ENCODE peak calls at places on chromosomes 6 and 20, in four cellular contexts. One of them, this sample, is unnamed.

GRCh38 chr6:162226810-162227209 is 500.8 kb downstream of the PRKN start:
- DNase-seq in K562: no peak
- DNase-seq in WTC11: no peak
- DNase-seq in H1: no peak
- DNase-seq in this sample: no peak

GRCh38 chr6:27157461-27158315 is 89.8 kb upstream of the PRSS16 start:
- DNase-seq in K562: peak; percentile 74
- DNase-seq in WTC11: peak; percentile 78
- DNase-seq in H1: no peak
- DNase-seq in this sample: peak; percentile 47

GRCh38 chr20:8718214-8718613 is 350.7 kb upstream of the PLCB4 start:
- DNase-seq in K562: no peak
- DNase-seq in WTC11: no peak
- DNase-seq in H1: no peak
- DNase-seq in this sample: no peak

GRCh38 chr6:14068133-14068532 is 49.4 kb upstream of the CD83 start:
- DNase-seq in K562: no peak
- DNase-seq in WTC11: no peak
- DNase-seq in H1: no peak
- DNase-seq in this sample: no peak

GRCh38 chr6:118971682-118972081 is 36.7 kb upstream of the MCM9 start:
- DNase-seq in K562: no peak
- DNase-seq in WTC11: no peak
- DNase-seq in H1: no peak
- DNase-seq in this sample: no peak

GRCh38 chr6:166258854-166259276 is 49.3 kb downstream of the PRR18 start:
- DNase-seq in K562: no peak
- DNase-seq in WTC11: no peak
- DNase-seq in H1: no peak
- DNase-seq in this sample: no peak

GRCh38 chr20:24963672-24964517 is 14.8 kb downstream of the CST7 start:
- DNase-seq in K562: no peak
- DNase-seq in WTC11: no peak
- DNase-seq in H1: no peak
- DNase-seq in this sample: no peak

GRCh38 chr6:85464260-85464644 is 14.4 kb downstream of the NT5E start:
- DNase-seq in K562: no peak
- DNase-seq in WTC11: no peak
- DNase-seq in H1: no peak
- DNase-seq in this sample: no peak

GRCh38 chr6:30685157-30685976 is 1.1 kb downstream of the PPP1R18 start:
- DNase-seq in K562: peak; percentile 57
- DNase-seq in WTC11: no peak
- DNase-seq in H1: no peak
- DNase-seq in this sample: no peak

GRCh38 chr6:140344149-140344913 is 969.9 kb upstream of the CITED2 start:
- DNase-seq in K562: no peak
- DNase-seq in WTC11: no peak
- DNase-seq in H1: no peak
- DNase-seq in this sample: peak; percentile 6

GRCh38 chr20:50273601-50274491 is 83.2 kb downstream of the CEBPB start:
- DNase-seq in K562: no peak
- DNase-seq in WTC11: peak; percentile 26
- DNase-seq in H1: no peak
- DNase-seq in this sample: no peak

GRCh38 chr6:26017567-26017966 is 55.0 kb downstream of the TRIM38 start:
- DNase-seq in K562: no peak
- DNase-seq in WTC11: peak; percentile 83
- DNase-seq in H1: no peak
- DNase-seq in this sample: no peak

GRCh38 chr20:51365670-51366069 is 176.8 kb downstream of the NFATC2 start:
- DNase-seq in K562: no peak
- DNase-seq in WTC11: no peak
- DNase-seq in H1: no peak
- DNase-seq in this sample: no peak

GRCh38 chr6:27178001-27178730 is 69.3 kb upstream of the PRSS16 start:
- DNase-seq in K562: no peak
- DNase-seq in WTC11: peak; percentile 54
- DNase-seq in H1: no peak
- DNase-seq in this sample: peak; percentile 51

GRCh38 chr6:153028963-153029362 is 26.5 kb upstream of the MTRF1L start:
- DNase-seq in K562: no peak
- DNase-seq in WTC11: no peak
- DNase-seq in H1: no peak
- DNase-seq in this sample: peak; percentile 10

GRCh38 chr6:153028261-153028660 is 25.8 kb upstream of the MTRF1L start:
- DNase-seq in K562: no peak
- DNase-seq in WTC11: no peak
- DNase-seq in H1: no peak
- DNase-seq in this sample: no peak

GRCh38 chr6:153032255-153032882 is 29.9 kb upstream of the MTRF1L start:
- DNase-seq in K562: peak; percentile 17
- DNase-seq in WTC11: no peak
- DNase-seq in H1: no peak
- DNase-seq in this sample: peak; percentile 22

GRCh38 chr6:153034139-153034538 is 31.6 kb upstream of the MTRF1L start:
- DNase-seq in K562: no peak
- DNase-seq in WTC11: no peak
- DNase-seq in H1: no peak
- DNase-seq in this sample: no peak

GRCh38 chr6:153031335-153031955 is 28.9 kb upstream of the MTRF1L start:
- DNase-seq in K562: no peak
- DNase-seq in WTC11: no peak
- DNase-seq in H1: no peak
- DNase-seq in this sample: no peak
- TF ChIP-seq ATF3 in K562: no peak
- TF ChIP-seq ATF3 in WTC11: no peak
- TF ChIP-seq ATF3 in H1: no peak
- TF ChIP-seq ATF3 in this sample: no peak

GRCh38 chr6:56716229-56716628 is 73.5 kb upstream of the DST start:
- DNase-seq in K562: no peak
- DNase-seq in WTC11: no peak
- DNase-seq in H1: no peak
- DNase-seq in this sample: no peak

GRCh38 chr6:56720882-56721281 is 78.2 kb upstream of the DST start:
- DNase-seq in K562: no peak
- DNase-seq in WTC11: no peak
- DNase-seq in H1: no peak
- DNase-seq in this sample: no peak

GRCh38 chr6:56718236-56718635 is 75.5 kb upstream of the DST start:
- DNase-seq in K562: no peak
- DNase-seq in WTC11: no peak
- DNase-seq in H1: no peak
- DNase-seq in this sample: no peak

GRCh38 chr6:56714982-56715456 is 72.3 kb upstream of the DST start:
- DNase-seq in K562: no peak
- DNase-seq in WTC11: no peak
- DNase-seq in H1: peak; percentile 31
- DNase-seq in this sample: peak; percentile 81

DNA sequence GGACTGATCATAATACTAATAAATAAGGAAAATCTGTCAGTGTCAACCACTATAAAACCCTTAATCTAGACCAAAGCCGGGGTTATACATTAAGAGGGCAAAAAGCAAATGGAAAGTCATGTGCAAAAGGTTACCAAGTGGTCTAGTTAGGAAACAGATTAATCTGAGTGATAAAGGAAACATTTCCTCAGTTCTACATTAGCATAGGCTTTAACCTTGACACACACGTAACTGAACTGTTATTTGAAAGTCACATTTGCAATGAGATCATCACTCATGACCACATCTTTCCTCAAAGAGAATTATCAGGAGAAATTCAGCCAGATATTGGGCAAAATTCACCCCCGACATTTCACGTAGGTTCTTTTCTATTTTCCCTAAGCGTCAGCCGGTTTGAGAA is 76.6 kb upstream of the DST start:
- DNase-seq in K562: no peak
- DNase-seq in WTC11: no peak
- DNase-seq in H1: no peak
- DNase-seq in this sample: peak; percentile 16
- TF ChIP-seq ATF3 in K562: no peak
- TF ChIP-seq ATF3 in WTC11: no peak
- TF ChIP-seq ATF3 in H1: no peak
- TF ChIP-seq ATF3 in this sample: no peak

GRCh38 chr20:43799150-43799711 is 72.4 kb upstream of the GTSF1L start:
- DNase-seq in K562: no peak
- DNase-seq in WTC11: no peak
- DNase-seq in H1: no peak
- DNase-seq in this sample: no peak

GRCh38 chr20:43798591-43799149 is 71.9 kb upstream of the GTSF1L start:
- DNase-seq in K562: no peak
- DNase-seq in WTC11: no peak
- DNase-seq in H1: no peak
- DNase-seq in this sample: no peak

GRCh38 chr20:43803276-43803675 is 76.5 kb upstream of the GTSF1L start:
- DNase-seq in K562: no peak
- DNase-seq in WTC11: no peak
- DNase-seq in H1: no peak
- DNase-seq in this sample: no peak

GRCh38 chr20:43799741-43800140 is 72.9 kb upstream of the GTSF1L start:
- DNase-seq in K562: no peak
- DNase-seq in WTC11: no peak
- DNase-seq in H1: no peak
- DNase-seq in this sample: no peak

GRCh38 chr20:43800186-43800585 is 73.4 kb upstream of the GTSF1L start:
- DNase-seq in K562: no peak
- DNase-seq in WTC11: no peak
- DNase-seq in H1: no peak
- DNase-seq in this sample: no peak
- TF ChIP-seq ATF3 in K562: no peak
- TF ChIP-seq ATF3 in WTC11: no peak
- TF ChIP-seq ATF3 in H1: no peak
- TF ChIP-seq ATF3 in this sample: no peak

GRCh38 chr6:149497365-149497764 is 12.6 kb upstream of the ZC3H12D start:
- DNase-seq in K562: no peak
- DNase-seq in WTC11: no peak
- DNase-seq in H1: no peak
- DNase-seq in this sample: no peak

GRCh38 chr6:149489967-149490366 is 5.2 kb upstream of the ZC3H12D start:
- DNase-seq in K562: no peak
- DNase-seq in WTC11: no peak
- DNase-seq in H1: no peak
- DNase-seq in this sample: no peak

GRCh38 chr6:149492798-149493165 is 8.0 kb upstream of the ZC3H12D start:
- DNase-seq in K562: no peak
- DNase-seq in WTC11: no peak
- DNase-seq in H1: no peak
- DNase-seq in this sample: no peak

GRCh38 chr6:149488815-149489214 is 4.0 kb upstream of the ZC3H12D start:
- DNase-seq in K562: no peak
- DNase-seq in WTC11: no peak
- DNase-seq in H1: no peak
- DNase-seq in this sample: no peak

DNA sequence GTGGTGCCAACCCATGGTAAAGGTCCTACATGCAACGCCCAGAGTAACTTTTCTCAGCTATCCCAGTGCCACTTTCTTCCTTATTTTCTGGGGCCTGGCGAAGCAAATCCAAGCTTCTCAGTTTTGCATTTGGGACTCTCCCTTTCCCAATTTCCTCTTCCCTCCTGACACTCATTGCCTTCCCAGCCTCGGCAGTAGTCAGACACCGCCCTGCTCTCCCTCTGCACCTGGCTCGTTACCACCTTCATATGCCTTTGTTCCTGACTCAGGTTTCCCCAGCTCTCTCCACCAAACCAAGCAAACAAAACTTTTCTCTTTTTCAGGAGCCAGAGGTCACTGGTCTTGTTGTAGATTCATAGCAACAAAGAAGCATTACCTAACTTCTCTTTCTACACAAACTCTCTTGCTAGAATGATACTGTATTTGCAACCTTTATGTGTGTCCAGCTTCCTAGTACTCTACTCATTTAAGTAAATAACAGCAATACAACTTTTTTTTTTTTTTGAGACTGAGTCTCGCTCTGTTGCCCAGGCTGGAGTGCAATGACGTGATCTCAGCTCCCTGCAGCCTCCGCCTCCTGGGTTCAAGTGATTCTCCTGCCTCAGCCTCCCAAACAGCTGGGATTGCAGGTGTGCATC is 9.0 kb upstream of the ZC3H12D start:
- DNase-seq in K562: no peak
- DNase-seq in WTC11: no peak
- DNase-seq in H1: no peak
- DNase-seq in this sample: peak; percentile 66
- TF ChIP-seq ATF3 in K562: no peak
- TF ChIP-seq ATF3 in WTC11: no peak
- TF ChIP-seq ATF3 in H1: no peak
- TF ChIP-seq ATF3 in this sample: no peak

This sample was measured in HepG2.